ENCODE peak calls at places on chromosomes 5 and 9, in seven cellular contexts. One of them, this sample, is unnamed.

GRCh38 chr5:91020065-91020800 is 362.9 kb downstream of the ARRDC3 start:
- DNase-seq in endothelial cell: no peak
- DNase-seq in uterus: no peak
- DNase-seq in upper lobe of right lung: no peak
- DNase-seq in A673: no peak
- DNase-seq in kidney: no peak
- DNase-seq in GM12865: no peak
- DNase-seq in this sample: no peak

GRCh38 chr5:119327018-119327417 is 28.8 kb upstream of the TNFAIP8 start:
- DNase-seq in kidney: no peak
- DNase-seq in uterus: no peak
- DNase-seq in upper lobe of right lung: no peak
- DNase-seq in A673: no peak
- DNase-seq in endothelial cell: no peak
- DNase-seq in GM12865: peak
- DNase-seq in this sample: no peak

GRCh38 chr9:110443146-110443877 is 105.6 kb upstream of the TXNDC8 start:
- DNase-seq in GM12865: no peak
- DNase-seq in A673: no peak
- DNase-seq in endothelial cell: no peak
- DNase-seq in upper lobe of right lung: no peak
- DNase-seq in kidney: no peak
- DNase-seq in uterus: no peak
- DNase-seq in this sample: no peak

GRCh38 chr9:116191757-116192415 is 38.3 kb downstream of the PAPPA start:
- DNase-seq in endothelial cell: no peak
- DNase-seq in kidney: no peak
- DNase-seq in GM12865: peak
- DNase-seq in A673: peak
- DNase-seq in upper lobe of right lung: no peak
- DNase-seq in uterus: no peak
- DNase-seq in this sample: no peak

GRCh38 chr5:131644822-131645221 is 9.8 kb upstream of the RAPGEF6 start:
- DNase-seq in A673: no peak
- DNase-seq in kidney: no peak
- DNase-seq in uterus: no peak
- DNase-seq in GM12865: no peak
- DNase-seq in endothelial cell: no peak
- DNase-seq in upper lobe of right lung: no peak
- DNase-seq in this sample: no peak

GRCh38 chr9:23011669-23012068 is 565.0 kb downstream of the DMRTA1 start:
- DNase-seq in upper lobe of right lung: no peak
- DNase-seq in endothelial cell: no peak
- DNase-seq in uterus: no peak
- DNase-seq in A673: no peak
- DNase-seq in GM12865: no peak
- DNase-seq in kidney: no peak
- DNase-seq in this sample: no peak

GRCh38 chr9:128276574-128277270 is 646 bp downstream of the SWI5 start:
- DNase-seq in upper lobe of right lung: no peak
- DNase-seq in endothelial cell: peak
- DNase-seq in A673: no peak
- DNase-seq in uterus: peak
- DNase-seq in GM12865: peak
- DNase-seq in kidney: peak
- DNase-seq in this sample: no peak

GRCh38 chr9:37172511-37172910 is 52.1 kb downstream of the ZCCHC7 start:
- DNase-seq in endothelial cell: no peak
- DNase-seq in A673: no peak
- DNase-seq in GM12865: no peak
- DNase-seq in uterus: no peak
- DNase-seq in upper lobe of right lung: no peak
- DNase-seq in kidney: no peak
- DNase-seq in this sample: no peak

GRCh38 chr9:135888126-135888765 is 19.1 kb downstream of the CAMSAP1 start:
- DNase-seq in endothelial cell: no peak
- DNase-seq in kidney: no peak
- DNase-seq in GM12865: no peak
- DNase-seq in upper lobe of right lung: no peak
- DNase-seq in uterus: no peak
- DNase-seq in A673: no peak
- DNase-seq in this sample: no peak

GRCh38 chr9:114372971-114373591 is 14.7 kb downstream of the AKNA start:
- DNase-seq in endothelial cell: peak
- DNase-seq in GM12865: peak
- DNase-seq in kidney: peak
- DNase-seq in uterus: no peak
- DNase-seq in upper lobe of right lung: peak
- DNase-seq in A673: no peak
- DNase-seq in this sample: peak

GRCh38 chr9:113511047-113511521 is 47.6 kb downstream of the RGS3 start:
- DNase-seq in GM12865: no peak
- DNase-seq in A673: no peak
- DNase-seq in kidney: no peak
- DNase-seq in uterus: no peak
- DNase-seq in upper lobe of right lung: no peak
- DNase-seq in endothelial cell: no peak
- DNase-seq in this sample: no peak

GRCh38 chr9:32431940-32432555 is 47.6 kb downstream of the ACO1 start:
- DNase-seq in A673: peak
- DNase-seq in uterus: peak
- DNase-seq in GM12865: peak
- DNase-seq in upper lobe of right lung: no peak
- DNase-seq in endothelial cell: peak
- DNase-seq in kidney: no peak
- DNase-seq in this sample: peak

GRCh38 chr5:951940-952596 is 56.5 kb upstream of the NKD2 start:
- DNase-seq in GM12865: no peak
- DNase-seq in upper lobe of right lung: no peak
- DNase-seq in endothelial cell: no peak
- DNase-seq in uterus: no peak
- DNase-seq in kidney: no peak
- DNase-seq in A673: no peak
- DNase-seq in this sample: no peak

GRCh38 chr9:122954253-122954691 is 13.5 kb downstream of the RABGAP1 start:
- DNase-seq in GM12865: no peak
- DNase-seq in uterus: no peak
- DNase-seq in upper lobe of right lung: no peak
- DNase-seq in endothelial cell: no peak
- DNase-seq in A673: no peak
- DNase-seq in kidney: no peak
- DNase-seq in this sample: no peak

DNA sequence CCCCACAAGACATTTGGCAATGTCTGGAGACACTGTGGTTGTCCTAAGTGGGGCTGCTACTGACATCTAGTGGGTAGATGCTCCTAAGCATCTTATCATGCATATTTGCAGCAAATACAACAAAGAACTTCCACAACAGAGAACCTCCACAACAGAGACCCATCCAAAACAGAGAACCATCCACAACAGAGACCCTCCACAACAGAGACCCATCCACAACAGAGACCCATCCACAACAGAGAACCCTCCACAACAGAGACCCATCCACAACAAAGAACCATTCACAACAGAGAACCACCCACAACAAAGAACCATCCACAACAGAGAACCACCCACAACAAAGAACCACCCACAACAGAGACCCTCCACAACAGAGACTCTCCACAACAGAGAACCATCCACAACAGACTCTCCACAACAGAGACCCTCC is 32.8 kb downstream of the ARPC5L start:
- DNase-seq in endothelial cell: peak
- DNase-seq in A673: peak
- DNase-seq in kidney: no peak
- DNase-seq in uterus: no peak
- DNase-seq in upper lobe of right lung: no peak
- DNase-seq in GM12865: peak
- DNase-seq in this sample: no peak
- TF ChIP-seq CTCF in endothelial cell: no peak
- TF ChIP-seq CTCF in A673: peak
- TF ChIP-seq CTCF in kidney: no peak
- TF ChIP-seq CTCF in uterus: peak
- TF ChIP-seq CTCF in upper lobe of right lung: peak
- TF ChIP-seq CTCF in GM12865: peak
- TF ChIP-seq CTCF in this sample: peak

DNA sequence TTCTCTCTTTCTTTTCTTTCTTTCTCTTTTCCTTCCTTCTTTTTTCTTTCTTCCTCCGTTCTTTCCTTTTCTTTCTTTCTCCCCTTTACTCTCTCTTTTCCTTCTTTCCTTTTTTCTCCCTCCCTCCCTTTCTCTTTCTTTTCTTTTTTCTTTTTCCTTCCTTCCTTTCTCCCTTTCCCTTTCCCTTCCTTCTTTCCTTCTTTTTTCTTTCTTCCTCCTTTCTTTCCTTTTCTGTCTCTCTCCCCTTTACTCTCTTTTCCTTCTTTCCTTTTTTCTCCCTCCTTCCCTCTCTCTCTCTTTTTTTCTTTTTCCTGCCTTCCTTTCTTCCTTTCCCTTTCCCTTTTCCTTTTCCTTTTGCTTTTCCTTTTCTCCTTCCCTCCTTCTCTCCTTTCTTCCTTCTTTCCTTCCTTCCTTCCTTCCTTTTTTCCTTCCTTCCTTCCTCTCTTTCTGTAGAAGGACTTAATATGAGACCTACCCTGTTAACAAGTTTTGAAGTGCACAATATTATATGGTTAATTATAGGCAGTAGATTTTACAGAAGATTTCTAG is 142.7 kb upstream of the CD180 start:
- DNase-seq in endothelial cell: no peak
- DNase-seq in GM12865: no peak
- DNase-seq in uterus: no peak
- DNase-seq in kidney: no peak
- DNase-seq in A673: no peak
- DNase-seq in upper lobe of right lung: no peak
- DNase-seq in this sample: no peak
- TF ChIP-seq CTCF in endothelial cell: no peak
- TF ChIP-seq CTCF in GM12865: no peak
- TF ChIP-seq CTCF in uterus: no peak
- TF ChIP-seq CTCF in kidney: no peak
- TF ChIP-seq CTCF in A673: no peak
- TF ChIP-seq CTCF in upper lobe of right lung: no peak
- TF ChIP-seq CTCF in this sample: no peak

GRCh38 chr9:72424131-72424530 is 59.1 kb upstream of the ZFAND5 start:
- DNase-seq in upper lobe of right lung: no peak
- DNase-seq in GM12865: no peak
- DNase-seq in A673: no peak
- DNase-seq in kidney: no peak
- DNase-seq in uterus: no peak
- DNase-seq in endothelial cell: no peak
- DNase-seq in this sample: no peak

GRCh38 chr9:72431036-72431435 is 66.0 kb upstream of the ZFAND5 start:
- DNase-seq in GM12865: no peak
- DNase-seq in kidney: no peak
- DNase-seq in uterus: no peak
- DNase-seq in endothelial cell: no peak
- DNase-seq in upper lobe of right lung: no peak
- DNase-seq in A673: no peak
- DNase-seq in this sample: no peak

GRCh38 chr9:72427801-72428200 is 62.8 kb upstream of the ZFAND5 start:
- DNase-seq in uterus: no peak
- DNase-seq in kidney: no peak
- DNase-seq in GM12865: no peak
- DNase-seq in upper lobe of right lung: no peak
- DNase-seq in A673: no peak
- DNase-seq in endothelial cell: no peak
- DNase-seq in this sample: no peak

DNA sequence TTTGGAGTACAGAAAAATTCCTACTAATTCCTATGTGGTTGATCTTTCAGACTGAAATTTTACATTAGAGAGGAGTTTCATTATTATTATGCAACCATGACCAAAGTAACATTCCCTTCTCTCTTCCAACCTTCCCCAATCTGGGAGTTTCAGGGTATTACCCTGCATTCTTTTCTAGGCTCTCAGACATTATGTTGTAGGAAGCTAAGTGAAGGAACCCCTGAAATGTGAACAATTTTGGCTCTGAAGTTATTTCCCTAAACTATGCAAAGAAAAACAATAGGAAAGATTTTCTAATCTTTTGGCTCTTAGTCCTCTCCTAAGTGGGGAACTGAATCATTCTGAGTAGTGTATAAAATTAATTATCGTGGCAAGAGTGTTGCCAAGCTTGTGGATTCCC is 63.3 kb upstream of the ZFAND5 start:
- DNase-seq in uterus: no peak
- DNase-seq in kidney: no peak
- DNase-seq in A673: no peak
- DNase-seq in upper lobe of right lung: no peak
- DNase-seq in GM12865: no peak
- DNase-seq in endothelial cell: no peak
- DNase-seq in this sample: no peak
- TF ChIP-seq CTCF in uterus: no peak
- TF ChIP-seq CTCF in kidney: no peak
- TF ChIP-seq CTCF in A673: no peak
- TF ChIP-seq CTCF in upper lobe of right lung: no peak
- TF ChIP-seq CTCF in GM12865: no peak
- TF ChIP-seq CTCF in endothelial cell: no peak
- TF ChIP-seq CTCF in this sample: no peak

GRCh38 chr5:172705576-172706084 is 64.6 kb downstream of the NEURL1B start:
- DNase-seq in upper lobe of right lung: no peak
- DNase-seq in A673: no peak
- DNase-seq in uterus: no peak
- DNase-seq in kidney: no peak
- DNase-seq in GM12865: no peak
- DNase-seq in endothelial cell: no peak
- DNase-seq in this sample: no peak

GRCh38 chr5:172710695-172711094 is 60.3 kb downstream of the DUSP1 start:
- DNase-seq in uterus: no peak
- DNase-seq in GM12865: no peak
- DNase-seq in endothelial cell: no peak
- DNase-seq in upper lobe of right lung: no peak
- DNase-seq in A673: no peak
- DNase-seq in kidney: no peak
- DNase-seq in this sample: no peak

GRCh38 chr5:172708183-172708505 is 62.9 kb downstream of the DUSP1 start:
- DNase-seq in endothelial cell: no peak
- DNase-seq in A673: no peak
- DNase-seq in uterus: no peak
- DNase-seq in GM12865: no peak
- DNase-seq in kidney: peak
- DNase-seq in upper lobe of right lung: no peak
- DNase-seq in this sample: no peak

GRCh38 chr5:172706796-172707195 is 64.2 kb downstream of the DUSP1 start:
- DNase-seq in endothelial cell: no peak
- DNase-seq in A673: no peak
- DNase-seq in upper lobe of right lung: peak
- DNase-seq in kidney: peak
- DNase-seq in GM12865: no peak
- DNase-seq in uterus: no peak
- DNase-seq in this sample: no peak

GRCh38 chr5:172707285-172708182 is 63.5 kb downstream of the DUSP1 start:
- DNase-seq in kidney: peak
- DNase-seq in GM12865: peak
- DNase-seq in endothelial cell: peak
- DNase-seq in A673: peak
- DNase-seq in uterus: no peak
- DNase-seq in upper lobe of right lung: peak
- DNase-seq in this sample: no peak
- TF ChIP-seq CTCF in kidney: peak
- TF ChIP-seq CTCF in GM12865: peak
- TF ChIP-seq CTCF in endothelial cell: no peak
- TF ChIP-seq CTCF in A673: peak
- TF ChIP-seq CTCF in uterus: peak
- TF ChIP-seq CTCF in upper lobe of right lung: peak
- TF ChIP-seq CTCF in this sample: peak

GRCh38 chr5:148113243-148113642 is 49.5 kb downstream of the SPINK5 start:
- DNase-seq in endothelial cell: no peak
- DNase-seq in GM12865: no peak
- DNase-seq in A673: no peak
- DNase-seq in kidney: no peak
- DNase-seq in upper lobe of right lung: no peak
- DNase-seq in uterus: no peak
- DNase-seq in this sample: no peak
- TF ChIP-seq CTCF in endothelial cell: no peak
- TF ChIP-seq CTCF in GM12865: no peak
- TF ChIP-seq CTCF in A673: no peak
- TF ChIP-seq CTCF in kidney: no peak
- TF ChIP-seq CTCF in upper lobe of right lung: no peak
- TF ChIP-seq CTCF in uterus: no peak
- TF ChIP-seq CTCF in this sample: no peak